ENCODE peak calls at places on chromosome 6, in five cellular contexts. N is HepG2; X is activated CD8-positive, alpha-beta T cell treated with anti-CD3 and anti-CD28 coated beads for 36 hours; L is GM23338; A is left cardiac atrium. O is an unnamed sample.

GRCh38 chr6:36075656-36076055 is 48.0 kb downstream of the MAPK14 start:
- ATAC-seq in X (peak; percentile 42), L (peak; percentile 35), N (peak; percentile 98), A (peak; percentile 34), O (no peak)

GRCh38 chr6:35208419-35208818 is 5.3 kb upstream of the SCUBE3 start:
- ATAC-seq in X (no peak), N (no peak), L (no peak), A (no peak), O (no peak)

GRCh38 chr6:28335040-28335563 is 846 bp downstream of the ZSCAN31 start:
- ATAC-seq in X (no peak), L (peak; percentile 4), A (no peak), N (peak; percentile 2), O (no peak)

GRCh38 chr6:78867020-78867369 is 356 bp upstream of the IRAK1BP1 start:
- ATAC-seq in X (peak; percentile 57), L (peak; percentile 56), A (peak; percentile 74), N (peak; percentile 60), O (peak; percentile 59)

GRCh38 chr6:33433560-33434191 is 13.8 kb downstream of the SYNGAP1 start:
- ATAC-seq in N (no peak), X (no peak), L (peak; percentile 52), A (peak; percentile 63), O (no peak)

GRCh38 chr6:137975058-137975940 is 108.2 kb downstream of the TNFAIP3 start:
- ATAC-seq in A (no peak), X (peak; percentile 69), L (no peak), N (no peak), O (peak; percentile 57)

GRCh38 chr6:158653577-158654354 is 3.9 kb downstream of the SYTL3 start:
- ATAC-seq in A (peak; percentile 57), N (peak; percentile 9), X (peak; percentile 52), L (peak; percentile 35), O (peak; percentile 57)

GRCh38 chr6:142706200-142706599 is 238.8 kb downstream of the HIVEP2 start:
- ATAC-seq in L (no peak), A (no peak), X (no peak), N (no peak), O (no peak)

GRCh38 chr6:24537771-24538385 is 43.1 kb downstream of the ALDH5A1 start:
- ATAC-seq in N (no peak), A (no peak), L (no peak), X (no peak), O (no peak)

GRCh38 chr6:8082954-8083858 is 19.0 kb upstream of the BLOC1S5 start:
- ATAC-seq in L (no peak), X (no peak), A (peak; percentile 27), N (no peak), O (peak; percentile 72)

GRCh38 chr6:161163466-161164181 is 110.2 kb downstream of the AGPAT4 start:
- ATAC-seq in A (no peak), X (no peak), L (peak; percentile 85), N (no peak), O (no peak)

GRCh38 chr6:88179692-88180091 is 13.5 kb upstream of the CNR1 start:
- ATAC-seq in N (no peak), A (no peak), L (peak; percentile 87), X (no peak), O (no peak)